ENCODE peak calls at places on chromosomes 4 and X, in seven cellular contexts. B, G, S, M, Q, F and O are unnamed samples. For H3K4me1 and H3K36me3, the result is how much of the 10 kb centered on the place peaks cover.

GRCh38 chr4:128228021-128228571 is 59.5 kb downstream of the PGRMC2 start:
- DNase-seq in B (no peak), G (no peak), S (no peak), M (no peak), Q (no peak), F (no peak), O (no peak)

GRCh38 chr4:7021930-7022658 is 21.1 kb upstream of the TADA2B start:
- DNase-seq in B (no peak), G (no peak), S (no peak), M (no peak), Q (no peak), F (peak), O (peak)

GRCh38 chrX:135951291-135951690 is 22.5 kb downstream of the MMGT1 start:
- DNase-seq in B (no peak), G (no peak), S (no peak), M (no peak), Q (no peak), F (no peak), O (no peak)

GRCh38 chr4:8473920-8474590 is 33.5 kb downstream of the TRMT44 start:
- DNase-seq in B (no peak), G (no peak), S (no peak), M (no peak), Q (peak), F (peak), O (no peak)

GRCh38 chrX:7147431-7147977 is at the start of gene STS:
- DNase-seq in B (peak), G (peak), S (no peak), M (peak), Q (no peak), F (no peak), O (peak)

GRCh38 chr4:22987861-22988260 is 295.1 kb downstream of the GBA3 start:
- DNase-seq in B (no peak), G (no peak), S (no peak), M (no peak), Q (no peak), F (peak), O (no peak)

GRCh38 chr4:78707268-78707667 is 68.9 kb upstream of the BMP2K start:
- DNase-seq in B (no peak), G (no peak), S (no peak), M (no peak), Q (peak), F (no peak), O (no peak)

GRCh38 chr4:98334461-98334860 is 73.3 kb downstream of the RAP1GDS1 start:
- DNase-seq in B (no peak), G (no peak), S (no peak), M (no peak), Q (no peak), F (no peak), O (no peak)

GRCh38 chrX:1909419-1910206 is 294.8 kb downstream of the ASMT start:
- DNase-seq in B (no peak), G (no peak), S (no peak), M (no peak), Q (no peak), F (no peak), O (no peak)

GRCh38 chrX:71466979-71467523 is 65.9 kb upstream of the OGT start:
- DNase-seq in B (no peak), G (no peak), S (no peak), M (no peak), Q (no peak), F (peak), O (no peak)

GRCh38 chrX:125205084-125205917 is 114.4 kb upstream of the TEX13C start:
- DNase-seq in B (peak), G (no peak), S (no peak), M (peak), Q (peak), F (peak), O (peak)

GRCh38 chr4:149595500-149595899 is 220.1 kb downstream of the IQCM start:
- DNase-seq in B (no peak), G (no peak), S (no peak), M (no peak), Q (no peak), F (no peak), O (no peak)

GRCh38 chrX:43813319-43813718 is 68.9 kb downstream of the MAOB start:
- DNase-seq in B (no peak), G (no peak), S (no peak), M (peak), Q (no peak), F (no peak), O (no peak)

GRCh38 chrX:44765556-44765955 is 78.3 kb upstream of the DUSP21 start:
- DNase-seq in B (no peak), G (no peak), S (no peak), M (no peak), Q (no peak), F (peak), O (no peak)

GRCh38 chr4:76748649-76749048 is 149.3 kb downstream of the SOWAHB start:
- DNase-seq in B (no peak), G (peak), S (no peak), M (no peak), Q (peak), F (peak), O (no peak)

DNA sequence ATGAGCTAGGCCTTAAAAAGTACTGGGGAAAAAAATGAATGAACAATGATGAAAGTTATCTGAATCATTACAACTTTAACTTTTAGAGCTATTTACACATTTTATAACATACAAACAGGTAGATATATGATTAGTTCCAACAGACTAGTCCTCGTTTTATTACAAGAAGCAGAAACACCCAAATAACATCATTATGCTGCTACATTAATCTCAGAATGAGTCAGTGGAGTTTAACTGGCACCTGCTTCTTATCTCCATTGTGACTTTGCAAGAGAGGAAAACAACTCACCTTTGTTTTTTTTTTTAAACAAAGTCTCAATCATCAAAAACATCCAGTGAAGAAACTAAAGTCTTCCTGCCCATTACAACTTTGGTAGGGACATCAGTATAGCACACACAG is 15.2 kb downstream of the ATP8A1 start:
- DNase-seq in B (no peak), G (no peak), S (no peak), M (no peak), Q (no peak), F (no peak), O (no peak)
- H3K4me1 ChIP-seq in B (under half), G (under half), S (half or more), M (under half), Q (under half), F (under half), O (under half)

DNA sequence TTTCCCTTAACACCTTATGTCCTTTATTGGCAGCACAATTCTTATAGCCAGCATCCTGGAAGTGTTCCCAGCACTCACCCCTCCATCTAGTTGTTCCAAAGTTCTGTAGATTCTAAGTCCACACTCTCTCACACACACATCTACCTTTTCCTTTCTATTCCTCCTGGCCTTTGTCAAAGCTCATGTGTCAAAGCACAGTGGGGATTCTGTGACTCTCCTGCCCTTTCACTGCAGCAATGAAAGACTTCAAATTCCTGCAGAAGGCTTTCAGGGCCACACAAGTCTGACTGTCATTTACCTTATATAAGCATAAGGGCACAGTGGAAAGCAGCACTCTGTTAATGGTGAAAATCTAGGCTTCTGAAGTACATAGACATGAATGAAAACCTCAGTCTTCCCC is 22.2 kb downstream of the LIMCH1 start:
- DNase-seq in B (no peak), G (no peak), S (no peak), M (no peak), Q (no peak), F (no peak), O (no peak)
- H3K27ac ChIP-seq in B (no peak), G (no peak), S (no peak), M (no peak), Q (no peak), F (no peak), O (no peak)

GRCh38 chrX:107648332-107648731 is 20.0 kb downstream of the PRPS1 start:
- DNase-seq in B (no peak), G (no peak), S (no peak), M (no peak), Q (no peak), F (no peak), O (no peak)

GRCh38 chrX:107646736-107647135 is 18.4 kb downstream of the PRPS1 start:
- DNase-seq in B (no peak), G (no peak), S (no peak), M (no peak), Q (no peak), F (no peak), O (no peak)
- H3K36me3 ChIP-seq in B (half or more), G (under half), S (under half), M (under half), Q (half or more), F (under half), O (under half)

GRCh38 chr4:143403551-143403816 is 66.8 kb downstream of the GAB1 start:
- DNase-seq in B (no peak), G (no peak), S (no peak), M (no peak), Q (no peak), F (no peak), O (no peak)
- H3K4me1 ChIP-seq in B (under half), G (half or more), S (under half), M (under half), Q (under half), F (under half), O (under half)

DNA sequence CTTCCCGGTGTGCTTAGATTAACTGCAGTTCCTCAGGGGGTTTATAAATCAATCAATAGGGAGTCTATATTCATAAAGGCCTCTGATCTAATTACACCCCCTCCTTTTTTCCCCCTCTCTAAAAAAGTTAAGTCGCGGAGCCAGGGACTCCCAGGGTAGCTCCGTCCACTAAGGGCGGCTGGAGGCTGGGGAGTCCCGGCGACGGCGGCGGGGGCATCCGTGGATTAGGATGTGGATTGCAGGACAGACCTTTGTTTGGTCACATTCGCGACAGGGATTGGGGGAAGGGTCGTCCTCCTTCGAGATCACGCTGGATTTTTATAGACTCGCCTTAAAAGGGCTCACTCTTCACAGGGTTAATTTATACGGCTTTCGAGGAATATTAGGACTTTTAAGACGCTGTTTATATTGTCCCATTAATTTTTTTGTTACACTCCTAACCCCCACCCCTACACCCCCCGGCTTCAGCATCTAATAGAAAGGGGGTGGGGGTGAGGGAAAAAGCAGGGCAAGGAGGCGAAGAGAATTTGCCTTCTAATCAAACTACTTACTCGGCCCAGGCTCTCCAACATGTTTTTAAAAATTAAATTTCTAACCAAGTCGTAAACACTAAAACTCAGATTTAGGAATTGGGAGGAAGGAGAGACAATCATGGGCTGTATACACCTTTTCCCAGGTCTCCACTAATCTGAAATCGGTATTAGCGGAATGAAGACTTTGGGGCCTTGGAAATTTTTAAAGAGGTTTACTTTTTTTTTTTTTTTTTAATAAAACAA is 8.5 kb downstream of the PITX2 start:
- DNase-seq in B (no peak), G (no peak), S (no peak), M (no peak), Q (no peak), F (no peak), O (no peak)
- H3K27ac ChIP-seq in B (no peak), G (no peak), S (no peak), M (no peak), Q (no peak), F (no peak), O (no peak)

GRCh38 chr4:3233391-3234071 is 15.4 kb upstream of the MSANTD1 start:
- DNase-seq in B (no peak), G (no peak), S (no peak), M (no peak), Q (peak), F (peak), O (no peak)
- H3K36me3 ChIP-seq in B (half or more), G (half or more), S (under half), M (under half), Q (half or more), F (under half), O (under half)